ENCODE peak calls at places on chromosomes 12 and 14, in five cellular contexts. O is GM20000, H is neural crest cell, J is chondrocyte, U is cardiac muscle cell. Q is an unnamed sample.

GRCh38 chr14:49051328-49052060 is 534.7 kb downstream of the RPS29 start:
- DNase-seq in O (no peak), H (no peak), U (no peak), J (no peak), Q (no peak)

GRCh38 chr14:82431031-82431430 is 897.4 kb upstream of the SEL1L start:
- DNase-seq in U (no peak), H (no peak), J (no peak), O (no peak), Q (no peak)

GRCh38 chr14:103969961-103970360 is 27.6 kb upstream of the RD3L start:
- DNase-seq in J (no peak), H (no peak), O (no peak), U (no peak), Q (no peak)

GRCh38 chr12:3047961-3048360 is 29.2 kb upstream of the TSPAN9 start:
- DNase-seq in O (no peak), U (no peak), H (no peak), J (no peak), Q (no peak)

GRCh38 chr12:110754101-110754793 is 11.6 kb upstream of the PPP1CC start:
- DNase-seq in J (peak), U (no peak), O (no peak), H (no peak), Q (no peak)

GRCh38 chr12:90129369-90130030 is 420.9 kb upstream of the ATP2B1 start:
- DNase-seq in U (no peak), H (no peak), J (no peak), O (no peak), Q (no peak)

GRCh38 chr14:55316528-55316927 is 45.3 kb downstream of the FBXO34 start:
- DNase-seq in O (no peak), J (no peak), U (no peak), H (no peak), Q (no peak)

GRCh38 chr14:68786491-68787234 is 6.2 kb downstream of the ZFP36L1 start:
- DNase-seq in J (no peak), U (no peak), O (no peak), H (no peak), Q (no peak)

GRCh38 chr12:116236148-116236731 is 41.3 kb downstream of the MED13L start:
- DNase-seq in H (no peak), O (peak), U (peak), J (no peak), Q (peak)

GRCh38 chr14:90720336-90720735 is 95.9 kb downstream of the TTC7B start:
- DNase-seq in J (no peak), U (no peak), O (no peak), H (no peak), Q (no peak)

GRCh38 chr12:45235087-45236025 is 19.5 kb downstream of the ANO6 start:
- DNase-seq in O (no peak), J (no peak), H (no peak), U (no peak), Q (no peak)

GRCh38 chr12:3976351-3976938 is 103.2 kb upstream of the PARP11 start:
- DNase-seq in H (no peak), J (no peak), U (no peak), O (no peak), Q (no peak)

GRCh38 chr12:89962648-89963047 is 254.0 kb upstream of the ATP2B1 start:
- DNase-seq in U (no peak), J (no peak), H (no peak), O (no peak), Q (no peak)

GRCh38 chr12:121980211-121980891 is 41.3 kb upstream of the BCL7A start:
- DNase-seq in U (no peak), J (no peak), H (no peak), O (peak), Q (peak)

GRCh38 chr12:78229491-78230209 is 399.0 kb downstream of the NAV3 start:
- DNase-seq in J (no peak), O (peak), U (peak), H (peak), Q (peak)

GRCh38 chr12:103802586-103802886 is 38.5 kb downstream of the NT5DC3 start:
- DNase-seq in H (peak), U (no peak), O (no peak), J (no peak), Q (no peak)

GRCh38 chr14:48325486-48325885 is 650.1 kb upstream of the MDGA2 start:
- DNase-seq in U (no peak), O (no peak), H (no peak), J (no peak), Q (no peak)

GRCh38 chr12:9333129-9333528 is 124.9 kb upstream of the PZP start:
- DNase-seq in O (no peak), U (no peak), J (no peak), H (no peak), Q (no peak)

GRCh38 chr14:69580009-69580577 is 5.4 kb upstream of the CCDC177 start:
- DNase-seq in U (peak), H (peak), J (no peak), O (no peak), Q (no peak)

GRCh38 chr12:68200854-68201253 is 24.8 kb downstream of the IL26 start:
- DNase-seq in U (no peak), H (no peak), J (no peak), O (no peak), Q (no peak)

GRCh38 chr12:31362115-31362758 is 36.3 kb upstream of the SINHCAF start:
- DNase-seq in O (no peak), H (no peak), J (no peak), U (peak), Q (no peak)

GRCh38 chr12:49972641-49973360 is at the start of gene AQP6:
- DNase-seq in J (peak), U (no peak), O (no peak), H (no peak), Q (no peak)

GRCh38 chr12:28884861-28885260 is 264.2 kb upstream of the FAR2 start:
- DNase-seq in J (no peak), O (no peak), H (no peak), U (no peak), Q (no peak)

GRCh38 chr12:21881950-21882349 is 59.3 kb downstream of the ABCC9 start:
- DNase-seq in H (no peak), J (no peak), O (no peak), U (no peak), Q (no peak)

GRCh38 chr14:99380991-99381687 is 99.5 kb downstream of the SETD3 start:
- DNase-seq in U (no peak), O (no peak), H (no peak), J (no peak), Q (no peak)

GRCh38 chr12:33752854-33753253 is 269.4 kb upstream of the ALG10 start:
- DNase-seq in U (no peak), H (no peak), O (no peak), J (no peak), Q (no peak)

GRCh38 chr14:29716150-29716549 is 211.5 kb downstream of the PRKD1 start:
- DNase-seq in O (no peak), J (no peak), H (no peak), U (no peak), Q (no peak)

GRCh38 chr12:69070319-69071090 is 137.5 kb upstream of the CPM start:
- DNase-seq in J (no peak), H (peak), O (peak), U (peak), Q (peak)

GRCh38 chr14:71591929-71592328 is 340.3 kb upstream of the RGS6 start:
- DNase-seq in U (no peak), O (peak), H (no peak), J (no peak), Q (no peak)

GRCh38 chr12:69688021-69688420 is 11.1 kb downstream of the BEST3 start:
- DNase-seq in H (no peak), J (no peak), U (peak), O (no peak), Q (no peak)

GRCh38 chr14:60931206-60931605 is 49.7 kb downstream of the TRMT5 start:
- DNase-seq in H (no peak), U (no peak), O (no peak), J (no peak), Q (no peak)

GRCh38 chr12:1523046-1523445 is 71.3 kb downstream of the FBXL14 start:
- DNase-seq in J (no peak), O (no peak), H (no peak), U (no peak), Q (no peak)

GRCh38 chr14:70885343-70886014 is 21.8 kb upstream of the PCNX1 start:
- DNase-seq in O (no peak), H (no peak), U (no peak), J (no peak), Q (no peak)

GRCh38 chr14:43005807-43006206 is 1399.1 kb downstream of the LRFN5 start:
- DNase-seq in U (no peak), H (no peak), J (no peak), O (no peak), Q (no peak)
- TF ChIP-seq CTCF in U (no peak), H (no peak), J (peak), O (no peak), Q (no peak)

DNA sequence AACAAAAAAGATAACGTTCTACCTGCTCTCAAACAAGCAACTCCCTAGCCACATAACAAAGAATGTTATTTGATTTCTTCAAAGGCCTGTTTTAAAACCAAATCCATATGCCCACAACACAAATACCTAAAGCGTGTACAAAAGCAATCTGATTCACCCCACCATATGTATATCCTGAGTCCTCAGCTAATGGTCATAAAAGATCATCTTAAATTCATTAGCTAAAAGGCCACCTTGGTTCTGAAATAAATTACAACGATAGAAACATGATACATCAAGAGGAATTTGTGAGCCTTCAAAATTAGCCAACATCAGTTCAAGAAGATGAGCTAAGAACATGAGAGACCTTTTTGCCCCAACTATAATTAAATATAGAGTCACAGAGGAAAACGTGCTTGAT is 20.1 kb downstream of the CIT start:
- DNase-seq in U (no peak), H (no peak), O (no peak), J (no peak), Q (no peak)
- TF ChIP-seq CTCF in U (no peak), H (no peak), O (no peak), J (no peak), Q (no peak)

GRCh38 chr12:52906049-52906645 is 1.3 kb upstream of the KRT8 start:
- DNase-seq in H (no peak), O (no peak), J (no peak), U (no peak), Q (no peak)

GRCh38 chr12:52903285-52903854 is 1.5 kb downstream of the KRT8 start:
- DNase-seq in J (no peak), H (peak), O (peak), U (peak), Q (peak)

GRCh38 chr12:52900896-52901714 is 3.8 kb downstream of the KRT8 start:
- DNase-seq in J (no peak), H (no peak), U (no peak), O (no peak), Q (no peak)

GRCh38 chr12:52901715-52902541 is 2.9 kb downstream of the KRT8 start:
- DNase-seq in J (no peak), U (no peak), H (no peak), O (no peak), Q (no peak)

DNA sequence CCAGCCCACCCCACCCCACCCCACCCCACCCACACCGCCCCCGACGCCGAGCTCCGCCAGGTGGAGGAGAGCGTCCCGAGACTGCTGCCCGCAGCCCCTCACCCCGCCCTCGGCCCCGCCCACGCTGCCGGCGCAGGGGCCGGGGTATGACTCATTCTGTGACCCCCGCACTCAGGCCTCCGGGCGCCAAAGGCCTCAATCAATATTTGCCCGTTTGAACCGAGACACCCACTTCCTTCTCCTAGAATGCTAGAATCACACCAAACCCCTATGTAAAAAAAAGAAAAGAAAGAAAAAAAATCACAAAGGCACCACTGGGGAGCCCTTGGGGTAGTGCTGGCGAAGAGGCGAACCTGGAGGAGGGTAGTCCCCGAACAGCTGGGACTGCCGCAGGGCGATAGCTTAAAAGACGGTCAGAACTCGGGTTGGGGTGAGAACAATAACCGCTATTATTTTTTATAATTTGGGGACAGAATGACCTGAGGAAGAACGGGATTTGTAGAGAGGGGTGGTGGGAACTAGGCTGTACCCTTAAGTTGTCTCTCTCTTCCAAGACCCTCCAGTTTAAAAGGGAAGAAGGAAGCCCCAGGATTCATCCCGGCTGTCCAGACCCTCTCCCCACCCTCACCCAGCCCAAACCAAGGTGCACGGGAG is 894 bp downstream of the KRT8 start:
- DNase-seq in O (peak), J (no peak), U (peak), H (peak), Q (peak)
- TF ChIP-seq CTCF in O (no peak), J (no peak), U (no peak), H (no peak), Q (no peak)

DNA sequence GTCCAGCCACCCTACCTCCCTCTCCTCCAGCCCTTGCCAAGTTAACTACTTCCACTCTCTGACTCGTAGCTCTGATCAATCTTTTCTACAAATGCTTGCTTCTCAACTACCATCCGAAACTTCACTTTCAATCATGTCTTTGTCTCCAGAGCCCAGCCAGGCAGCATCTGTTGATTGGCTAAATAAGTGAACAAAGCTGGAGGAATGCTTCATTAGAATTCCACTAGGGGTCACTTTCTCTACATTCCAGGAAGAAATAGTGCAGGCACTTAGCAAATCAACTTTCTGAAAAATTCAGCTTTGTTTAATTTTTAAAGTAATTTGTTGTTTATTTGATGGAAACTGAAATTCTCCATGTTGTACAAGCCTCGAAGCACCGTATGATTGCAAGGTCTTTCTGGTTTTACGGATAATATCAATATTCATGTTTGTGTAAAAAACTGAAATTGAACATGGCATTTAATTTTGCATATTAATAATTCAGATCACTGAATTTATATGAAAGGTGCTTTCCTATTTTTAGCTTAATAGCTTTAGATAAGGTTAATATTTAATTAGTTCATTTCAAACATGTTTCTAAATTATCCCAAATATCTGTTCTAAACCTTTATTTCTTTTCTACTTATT is 32.4 kb upstream of the HELB start:
- DNase-seq in H (peak), U (peak), J (no peak), O (peak), Q (peak)
- TF ChIP-seq CTCF in H (peak), U (peak), J (peak), O (no peak), Q (peak)

GRCh38 chr14:75373133-75373532 is 54.7 kb upstream of the JDP2 start:
- DNase-seq in J (no peak), U (no peak), O (no peak), H (no peak), Q (no peak)
- TF ChIP-seq CTCF in J (no peak), U (no peak), O (no peak), H (no peak), Q (no peak)

DNA sequence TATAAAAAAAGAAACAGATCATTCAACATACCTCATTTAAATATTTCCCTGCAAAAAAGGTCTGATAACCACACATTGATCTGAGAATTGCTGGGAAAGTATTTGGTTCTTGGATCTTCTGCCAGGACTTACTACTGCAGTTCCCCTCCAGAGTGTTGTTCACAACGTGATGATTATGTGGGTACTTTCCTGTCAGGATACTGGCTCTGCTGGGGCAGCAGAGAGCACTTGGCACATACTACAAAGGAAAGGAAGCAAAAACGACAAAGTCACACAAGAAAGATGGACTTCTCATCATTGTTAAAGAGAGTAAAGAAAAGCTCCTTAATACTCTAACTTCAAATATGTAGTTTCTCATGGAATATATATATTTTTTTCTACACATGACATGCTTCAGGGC is 11.5 kb downstream of the GNS start:
- DNase-seq in J (no peak), O (no peak), H (no peak), U (no peak), Q (no peak)
- TF ChIP-seq CTCF in J (no peak), O (no peak), H (no peak), U (no peak), Q (no peak)

DNA sequence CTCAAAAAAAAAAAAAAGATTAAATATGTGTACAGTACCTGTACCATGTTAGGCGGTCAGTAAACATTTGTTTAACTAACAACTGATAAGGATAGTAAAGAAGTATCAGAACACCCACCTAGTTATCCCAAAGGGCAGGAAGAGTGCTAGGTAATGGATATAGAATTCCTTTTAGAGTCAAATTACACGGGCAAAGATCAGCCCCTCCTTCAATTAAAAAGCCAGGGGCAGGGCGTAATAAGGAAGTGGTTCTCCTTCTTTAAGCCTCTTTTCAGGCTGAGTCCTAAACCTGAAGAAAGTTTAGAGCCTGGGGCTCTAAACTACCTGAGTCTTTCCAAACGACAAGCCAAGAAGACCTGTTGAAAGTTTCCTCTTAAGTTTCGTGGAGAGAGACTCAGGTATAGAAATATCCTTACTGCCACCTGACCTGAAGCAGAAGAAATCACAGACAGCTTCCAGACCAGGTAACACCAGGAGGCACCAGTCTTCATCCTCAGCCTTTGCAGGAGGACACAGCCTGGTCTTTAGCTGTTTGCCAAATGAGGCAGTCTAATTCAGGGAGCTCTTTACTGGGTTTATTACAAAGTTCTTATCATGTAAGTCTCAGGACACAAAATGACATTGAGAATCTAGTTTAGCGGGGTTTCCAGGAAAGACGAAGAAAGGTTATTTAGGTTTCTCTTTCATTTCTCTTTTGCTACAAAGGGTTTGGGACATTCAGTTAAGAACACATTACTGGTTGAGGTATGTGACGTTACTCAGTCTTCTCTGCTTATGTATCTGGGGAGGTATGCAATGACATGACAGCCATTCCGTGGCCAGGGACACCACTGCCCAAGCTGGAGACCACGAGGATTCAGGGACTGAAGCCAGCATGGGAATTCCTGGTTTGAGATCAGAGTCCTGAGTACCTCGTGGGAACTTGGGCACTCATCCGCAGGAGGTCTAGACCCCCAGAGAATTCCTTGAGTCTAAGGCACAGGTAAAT is at the start of gene BCL2L14:
- DNase-seq in J (no peak), U (no peak), H (no peak), O (peak), Q (peak)
- TF ChIP-seq CTCF in J (no peak), U (no peak), H (no peak), O (no peak), Q (no peak)

GRCh38 chr12:60196366-60196765 is 600.5 kb downstream of the SLC16A7 start:
- DNase-seq in O (no peak), J (no peak), U (no peak), H (no peak), Q (no peak)
- TF ChIP-seq CTCF in O (no peak), J (no peak), U (no peak), H (no peak), Q (no peak)